ENCODE peak calls at places on chromosomes 2 and 18, in ten cellular contexts. C is stimulated activated CD4-positive, alpha-beta T cell treated with anti-CD3 and anti-CD28 coated beads, Interleukin-15, amount 100 ng/mL, for 24 hours; Y is heart right ventricle; M is lung; H is stromal cell of bone marrow; U is hippocampal formation; A is cardiac fibroblast; G is Karpas-422; T is M059J; Z is Peyer's patch. B is an unnamed sample.

GRCh38 chr2:220478305-220479058 is 851.1 kb downstream of the SLC4A3 start:
- DNase-seq in C (no peak), Y (no peak), M (no peak), H (no peak), U (no peak), A (no peak), G (no peak), T (no peak), Z (no peak), B (no peak)

GRCh38 chr2:219071189-219071816 is 10.6 kb upstream of the IHH start:
- DNase-seq in C (no peak), Y (no peak), M (no peak), H (no peak), U (no peak), A (no peak), G (no peak), T (peak), Z (peak), B (no peak)

GRCh38 chr2:97718051-97718882 is 4.9 kb downstream of the ZAP70 start:
- DNase-seq in C (peak), Y (no peak), M (no peak), H (no peak), U (no peak), A (no peak), G (peak), T (no peak), Z (peak), B (no peak)

GRCh38 chr2:147521936-147522335 is 322.9 kb upstream of the ACVR2A start:
- DNase-seq in C (no peak), Y (no peak), M (no peak), H (no peak), U (no peak), A (no peak), G (no peak), T (no peak), Z (no peak), B (no peak)

GRCh38 chr2:240955306-240956101 is 42.9 kb upstream of the SNED1 start:
- DNase-seq in C (no peak), Y (no peak), M (no peak), H (no peak), U (no peak), A (no peak), G (no peak), T (no peak), Z (peak), B (no peak)

GRCh38 chr2:40428434-40428833 is 23.5 kb downstream of the SLC8A1 start:
- DNase-seq in C (no peak), Y (no peak), M (no peak), H (no peak), U (no peak), A (no peak), G (no peak), T (no peak), Z (no peak), B (no peak)

GRCh38 chr2:167133614-167134013 is 245.3 kb downstream of the XIRP2 start:
- DNase-seq in C (no peak), Y (no peak), M (no peak), H (no peak), U (no peak), A (no peak), G (no peak), T (no peak), Z (no peak), B (no peak)

GRCh38 chr2:233844836-233845235 is 9.5 kb downstream of the HJURP start:
- DNase-seq in C (no peak), Y (no peak), M (no peak), H (no peak), U (no peak), A (no peak), G (no peak), T (no peak), Z (peak), B (no peak)

GRCh38 chr2:628651-629050 is 48.6 kb downstream of the TMEM18 start:
- DNase-seq in C (no peak), Y (no peak), M (no peak), H (no peak), U (no peak), A (no peak), G (no peak), T (peak), Z (no peak), B (no peak)

GRCh38 chr2:7604456-7604855 is 687.2 kb downstream of the RNF144A start:
- DNase-seq in C (no peak), Y (no peak), M (no peak), H (no peak), U (no peak), A (no peak), G (no peak), T (no peak), Z (no peak), B (no peak)

GRCh38 chr18:13147146-13147545 is 71.4 kb upstream of the LDLRAD4 start:
- DNase-seq in C (no peak), Y (no peak), M (no peak), H (no peak), U (no peak), A (no peak), G (peak), T (no peak), Z (no peak), B (no peak)

GRCh38 chr2:66080136-66080535 is 354.8 kb upstream of the MEIS1 start:
- DNase-seq in C (no peak), Y (no peak), M (no peak), H (no peak), U (no peak), A (no peak), G (no peak), T (no peak), Z (no peak), B (no peak)

GRCh38 chr2:222903234-222904220 is 42.7 kb downstream of the ACSL3 start:
- DNase-seq in C (peak), Y (peak), M (no peak), H (peak), U (no peak), A (peak), G (peak), T (peak), Z (peak), B (no peak)

GRCh38 chr2:237689569-237690131 is 62.3 kb downstream of the LRRFIP1 start:
- DNase-seq in C (no peak), Y (no peak), M (peak), H (no peak), U (no peak), A (no peak), G (no peak), T (peak), Z (peak), B (no peak)

GRCh38 chr2:73089270-73090030 is 17.9 kb upstream of the SFXN5 start:
- DNase-seq in C (no peak), Y (peak), M (peak), H (peak), U (no peak), A (peak), G (no peak), T (peak), Z (no peak), B (no peak)

GRCh38 chr18:57648414-57648813 is 26.8 kb upstream of the NARS1 start:
- DNase-seq in C (no peak), Y (no peak), M (no peak), H (no peak), U (no peak), A (no peak), G (no peak), T (no peak), Z (no peak), B (no peak)